ENCODE peak calls at places on chromosomes 11 and 22, in four cellular contexts. One of them, this sample, is unnamed.

GRCh38 chr11:118910309-118911112 is 15.2 kb downstream of the BCL9L start:
- DNase-seq in fibroblast of pulmonary artery: peak
- DNase-seq in A549: no peak
- DNase-seq in NB4: no peak
- DNase-seq in this sample: peak

GRCh38 chr11:67694875-67695555 is 20.6 kb upstream of the ALDH3B2 start:
- DNase-seq in fibroblast of pulmonary artery: no peak
- DNase-seq in A549: no peak
- DNase-seq in NB4: no peak
- DNase-seq in this sample: no peak

GRCh38 chr11:72524711-72525110 is 90.4 kb upstream of the CLPB start:
- DNase-seq in NB4: no peak
- DNase-seq in A549: no peak
- DNase-seq in fibroblast of pulmonary artery: peak
- DNase-seq in this sample: no peak

GRCh38 chr11:111378773-111379499 is at the start of gene POU2AF1:
- DNase-seq in NB4: no peak
- DNase-seq in A549: no peak
- DNase-seq in fibroblast of pulmonary artery: peak
- DNase-seq in this sample: no peak

GRCh38 chr11:10488121-10488580 is 33.1 kb downstream of the AMPD3 start:
- DNase-seq in fibroblast of pulmonary artery: no peak
- DNase-seq in A549: no peak
- DNase-seq in NB4: no peak
- DNase-seq in this sample: no peak

GRCh38 chr11:116457336-116458007 is 315.3 kb downstream of the BUD13 start:
- DNase-seq in fibroblast of pulmonary artery: no peak
- DNase-seq in A549: no peak
- DNase-seq in NB4: no peak
- DNase-seq in this sample: no peak

GRCh38 chr22:50125029-50125428 is 35.2 kb downstream of the MOV10L1 start:
- DNase-seq in A549: no peak
- DNase-seq in NB4: no peak
- DNase-seq in fibroblast of pulmonary artery: no peak
- DNase-seq in this sample: no peak

GRCh38 chr11:72363112-72363511 is 71.2 kb downstream of the CLPB start:
- DNase-seq in fibroblast of pulmonary artery: no peak
- DNase-seq in A549: no peak
- DNase-seq in NB4: no peak
- DNase-seq in this sample: no peak

GRCh38 chr11:61021661-61022212 is 50.3 kb downstream of the CD6 start:
- DNase-seq in A549: no peak
- DNase-seq in NB4: no peak
- DNase-seq in fibroblast of pulmonary artery: no peak
- DNase-seq in this sample: no peak

GRCh38 chr11:109486129-109486528 is 64.1 kb downstream of the C11orf87 start:
- DNase-seq in A549: no peak
- DNase-seq in NB4: no peak
- DNase-seq in fibroblast of pulmonary artery: no peak
- DNase-seq in this sample: no peak

GRCh38 chr11:15795378-15795777 is 561.0 kb downstream of the SOX6 start:
- DNase-seq in A549: no peak
- DNase-seq in fibroblast of pulmonary artery: no peak
- DNase-seq in NB4: no peak
- DNase-seq in this sample: no peak

GRCh38 chr11:73372371-73372993 is 3.7 kb upstream of the RELT start:
- DNase-seq in fibroblast of pulmonary artery: no peak
- DNase-seq in A549: peak
- DNase-seq in NB4: peak
- DNase-seq in this sample: peak

GRCh38 chr11:119709638-119710346 is 19.2 kb downstream of the NECTIN1 start:
- DNase-seq in A549: no peak
- DNase-seq in NB4: peak
- DNase-seq in fibroblast of pulmonary artery: peak
- DNase-seq in this sample: peak

GRCh38 chr11:47668665-47669064 is 26.3 kb upstream of the MTCH2 start:
- DNase-seq in A549: no peak
- DNase-seq in fibroblast of pulmonary artery: no peak
- DNase-seq in NB4: no peak
- DNase-seq in this sample: no peak

GRCh38 chr11:110711776-110712642 is at the start of gene ARHGAP20:
- DNase-seq in A549: peak
- DNase-seq in fibroblast of pulmonary artery: peak
- DNase-seq in NB4: no peak
- DNase-seq in this sample: peak

GRCh38 chr22:28015676-28016601 is 96.9 kb upstream of the PITPNB start:
- DNase-seq in NB4: no peak
- DNase-seq in A549: no peak
- DNase-seq in fibroblast of pulmonary artery: peak
- DNase-seq in this sample: peak

GRCh38 chr11:22554221-22554620 is 71.4 kb downstream of the FANCF start:
- DNase-seq in A549: no peak
- DNase-seq in fibroblast of pulmonary artery: no peak
- DNase-seq in NB4: no peak
- DNase-seq in this sample: no peak

GRCh38 chr11:63858628-63859550 is 20.0 kb downstream of the MARK2 start:
- DNase-seq in A549: no peak
- DNase-seq in NB4: peak
- DNase-seq in fibroblast of pulmonary artery: peak
- DNase-seq in this sample: peak

GRCh38 chr11:9753031-9753430 is 89.2 kb downstream of the SWAP70 start:
- DNase-seq in A549: no peak
- DNase-seq in NB4: peak
- DNase-seq in fibroblast of pulmonary artery: peak
- DNase-seq in this sample: peak

DNA sequence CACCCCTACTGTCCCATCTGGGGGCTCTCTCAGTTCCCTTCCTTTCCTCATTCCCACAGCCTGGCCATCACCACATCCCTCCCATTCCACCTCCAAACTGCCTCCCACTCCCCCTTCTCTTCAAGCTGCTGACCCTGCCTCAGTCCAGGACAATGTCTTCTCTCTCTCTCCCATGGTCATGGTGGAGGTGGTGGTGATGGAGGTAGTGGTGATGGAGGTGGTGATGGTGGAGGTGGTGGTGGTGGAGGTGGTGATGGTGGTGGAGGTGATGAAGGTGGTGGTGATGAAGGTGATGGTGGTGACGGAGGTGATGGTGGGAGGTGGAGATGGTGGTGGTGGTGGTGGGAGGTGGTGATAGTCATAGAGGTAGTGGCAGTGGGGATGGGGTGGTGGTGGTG is 87.0 kb downstream of the MPPED1 start:
- DNase-seq in fibroblast of pulmonary artery: no peak
- DNase-seq in NB4: no peak
- DNase-seq in A549: no peak
- DNase-seq in this sample: no peak
- TF ChIP-seq CTCF in fibroblast of pulmonary artery: no peak
- TF ChIP-seq CTCF in NB4: no peak
- TF ChIP-seq CTCF in A549: no peak
- TF ChIP-seq CTCF in this sample: no peak

GRCh38 chr11:3832816-3833215 is 7.9 kb downstream of the RHOG start:
- DNase-seq in fibroblast of pulmonary artery: no peak
- DNase-seq in A549: no peak
- DNase-seq in NB4: no peak
- DNase-seq in this sample: no peak
- H3K4me3 ChIP-seq in fibroblast of pulmonary artery: no peak
- H3K4me3 ChIP-seq in A549: no peak
- H3K4me3 ChIP-seq in NB4: peak
- H3K4me3 ChIP-seq in this sample: no peak

GRCh38 chr11:76839326-76839725 is 21.4 kb upstream of the ACER3 start:
- DNase-seq in A549: no peak
- DNase-seq in fibroblast of pulmonary artery: no peak
- DNase-seq in NB4: peak
- DNase-seq in this sample: no peak

GRCh38 chr11:76835928-76836612 is 24.6 kb upstream of the ACER3 start:
- DNase-seq in A549: no peak
- DNase-seq in fibroblast of pulmonary artery: peak
- DNase-seq in NB4: peak
- DNase-seq in this sample: peak

GRCh38 chr11:76836613-76837291 is 24.0 kb upstream of the ACER3 start:
- DNase-seq in fibroblast of pulmonary artery: no peak
- DNase-seq in NB4: no peak
- DNase-seq in A549: no peak
- DNase-seq in this sample: no peak

GRCh38 chr11:76837696-76838421 is 22.9 kb upstream of the ACER3 start:
- DNase-seq in A549: no peak
- DNase-seq in NB4: no peak
- DNase-seq in fibroblast of pulmonary artery: no peak
- DNase-seq in this sample: no peak

DNA sequence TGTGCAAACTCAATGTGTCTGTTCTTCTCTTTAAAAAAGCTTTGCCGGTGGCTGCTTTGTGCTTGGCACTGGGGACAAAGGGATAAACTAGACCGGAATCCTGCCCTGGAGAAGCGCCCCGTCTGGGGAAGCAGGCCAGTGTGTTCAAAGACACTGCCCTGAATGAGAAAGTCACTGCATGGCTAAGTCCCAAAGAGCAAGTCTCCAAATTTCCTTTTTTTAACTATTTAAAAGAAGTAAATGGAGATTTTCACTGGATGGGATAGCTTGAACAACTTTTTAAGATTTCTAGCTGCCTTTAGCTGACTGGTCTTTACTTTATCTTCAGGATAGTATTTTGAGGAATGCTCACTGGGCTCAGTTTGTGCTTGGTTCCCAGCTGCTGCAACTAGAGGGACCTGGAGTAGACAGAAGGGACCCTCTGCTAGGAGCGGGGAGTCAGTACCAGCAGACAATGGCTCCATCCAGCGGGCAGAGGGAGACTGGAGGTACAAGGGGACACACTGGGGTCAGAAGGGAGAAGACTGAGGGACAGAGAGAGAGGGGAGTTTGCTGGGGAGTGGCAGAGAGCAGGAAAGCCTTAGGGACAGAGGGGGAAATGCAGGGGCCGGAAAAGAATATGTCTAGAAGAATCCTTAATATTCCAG is 22.2 kb upstream of the ACER3 start:
- DNase-seq in A549: peak
- DNase-seq in fibroblast of pulmonary artery: peak
- DNase-seq in NB4: peak
- DNase-seq in this sample: no peak
- TF ChIP-seq CTCF in A549: peak
- TF ChIP-seq CTCF in fibroblast of pulmonary artery: peak
- TF ChIP-seq CTCF in NB4: no peak
- TF ChIP-seq CTCF in this sample: peak

DNA sequence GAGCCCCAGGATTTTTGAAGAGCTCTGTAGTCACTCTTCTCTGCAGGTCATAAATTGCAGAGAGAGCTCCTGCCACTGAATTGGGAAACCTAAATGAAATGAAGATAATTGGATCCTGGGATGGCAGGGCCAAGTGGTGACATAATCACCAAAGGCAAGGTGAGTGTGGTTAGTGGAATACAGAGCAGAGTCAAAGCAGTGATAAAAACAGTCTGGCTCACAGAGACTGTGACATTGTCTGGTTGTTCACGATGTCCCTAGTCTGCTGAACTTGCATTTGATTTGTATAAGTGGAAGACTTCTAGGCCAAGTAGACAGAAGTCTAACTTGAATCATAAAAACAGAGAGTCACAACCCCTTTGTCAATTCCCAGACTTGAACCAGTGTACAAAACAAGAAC is 26.8 kb upstream of the SPATA19 start:
- DNase-seq in fibroblast of pulmonary artery: no peak
- DNase-seq in NB4: no peak
- DNase-seq in A549: no peak
- DNase-seq in this sample: no peak
- H3K4me3 ChIP-seq in fibroblast of pulmonary artery: no peak
- H3K4me3 ChIP-seq in NB4: no peak
- H3K4me3 ChIP-seq in A549: no peak
- H3K4me3 ChIP-seq in this sample: no peak

GRCh38 chr22:37329239-37330140 is 47.2 kb downstream of the CYTH4 start:
- DNase-seq in NB4: no peak
- DNase-seq in fibroblast of pulmonary artery: no peak
- DNase-seq in A549: no peak
- DNase-seq in this sample: no peak

GRCh38 chr22:37331034-37331428 is 48.7 kb downstream of the CYTH4 start:
- DNase-seq in A549: no peak
- DNase-seq in NB4: no peak
- DNase-seq in fibroblast of pulmonary artery: peak
- DNase-seq in this sample: peak

GRCh38 chr22:37328017-37328416 is 45.7 kb downstream of the CYTH4 start:
- DNase-seq in fibroblast of pulmonary artery: peak
- DNase-seq in NB4: no peak
- DNase-seq in A549: no peak
- DNase-seq in this sample: peak

GRCh38 chr22:37331811-37332536 is 49.7 kb downstream of the CYTH4 start:
- DNase-seq in NB4: peak
- DNase-seq in A549: no peak
- DNase-seq in fibroblast of pulmonary artery: no peak
- DNase-seq in this sample: no peak

GRCh38 chr22:37330200-37331033 is 48.1 kb downstream of the CYTH4 start:
- DNase-seq in A549: peak
- DNase-seq in fibroblast of pulmonary artery: peak
- DNase-seq in NB4: peak
- DNase-seq in this sample: peak
- TF ChIP-seq CTCF in A549: peak
- TF ChIP-seq CTCF in fibroblast of pulmonary artery: peak
- TF ChIP-seq CTCF in NB4: peak
- TF ChIP-seq CTCF in this sample: peak

DNA sequence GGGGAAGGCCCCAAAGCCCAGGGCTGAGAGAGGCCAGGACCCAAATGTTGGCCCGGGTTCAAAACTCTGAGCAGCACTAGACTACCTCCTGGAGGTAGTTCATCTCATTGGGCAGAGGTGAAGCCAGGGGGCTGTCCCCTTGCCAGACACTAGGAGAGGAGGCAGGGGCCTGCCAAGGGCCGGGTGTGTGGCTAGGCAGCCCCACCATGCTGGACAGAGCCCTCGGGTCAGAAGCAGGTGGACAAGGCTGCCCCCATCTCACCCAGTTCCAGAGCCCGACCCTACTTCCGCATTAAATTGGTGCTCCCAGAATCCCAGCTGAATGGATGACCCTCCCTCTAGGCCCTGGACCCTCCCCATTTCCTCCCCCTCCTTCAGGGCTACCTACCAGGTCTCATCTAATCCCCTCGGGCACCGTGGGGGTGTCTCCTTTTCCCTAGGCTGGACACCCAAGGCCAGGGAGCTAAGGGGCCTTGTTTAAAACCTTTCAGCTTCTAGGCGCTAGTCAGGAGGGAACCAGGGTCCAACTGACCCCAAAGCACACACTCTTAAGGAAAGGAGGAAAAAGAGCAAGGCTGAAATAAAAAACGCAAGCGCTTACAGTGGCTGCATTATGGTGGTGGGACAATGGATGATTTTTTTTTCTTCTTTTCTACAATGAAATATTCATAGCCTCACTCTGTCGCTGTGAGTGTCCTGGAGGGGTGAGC is 72.1 kb upstream of the TCF20 start:
- DNase-seq in A549: no peak
- DNase-seq in fibroblast of pulmonary artery: no peak
- DNase-seq in NB4: no peak
- DNase-seq in this sample: no peak
- H3K4me3 ChIP-seq in A549: peak
- H3K4me3 ChIP-seq in fibroblast of pulmonary artery: no peak
- H3K4me3 ChIP-seq in NB4: no peak
- H3K4me3 ChIP-seq in this sample: no peak